ENCODE peak calls at places on chromosomes 1 and 21, in seven cellular contexts. One of them, this sample, is unnamed. For H3K36me3, the result is how much of the 10 kb centered on the place peaks cover.

GRCh38 chr1:109134423-109134822 is 20.5 kb downstream of the ELAPOR1 start:
- DNase-seq in mammary epithelial cell: no peak
- DNase-seq in left ventricle myocardium inferior: no peak
- DNase-seq in astrocyte: no peak
- DNase-seq in fibroblast of lung: no peak
- DNase-seq in colonic mucosa: peak
- DNase-seq in esophagus squamous epithelium: no peak
- DNase-seq in this sample: no peak

GRCh38 chr1:174874337-174875053 is 125.3 kb upstream of the CACYBP start:
- DNase-seq in astrocyte: no peak
- DNase-seq in fibroblast of lung: no peak
- DNase-seq in colonic mucosa: peak
- DNase-seq in mammary epithelial cell: no peak
- DNase-seq in esophagus squamous epithelium: no peak
- DNase-seq in left ventricle myocardium inferior: no peak
- DNase-seq in this sample: no peak

GRCh38 chr1:111677604-111678003 is 58.0 kb downstream of the RAP1A start:
- DNase-seq in fibroblast of lung: no peak
- DNase-seq in astrocyte: no peak
- DNase-seq in mammary epithelial cell: no peak
- DNase-seq in colonic mucosa: no peak
- DNase-seq in esophagus squamous epithelium: no peak
- DNase-seq in left ventricle myocardium inferior: no peak
- DNase-seq in this sample: no peak

GRCh38 chr1:90386899-90387334 is 330.2 kb downstream of the BARHL2 start:
- DNase-seq in colonic mucosa: no peak
- DNase-seq in esophagus squamous epithelium: no peak
- DNase-seq in left ventricle myocardium inferior: no peak
- DNase-seq in astrocyte: peak
- DNase-seq in mammary epithelial cell: peak
- DNase-seq in fibroblast of lung: peak
- DNase-seq in this sample: no peak

GRCh38 chr21:41009398-41010177 is 158.4 kb upstream of the BACE2 start:
- DNase-seq in astrocyte: no peak
- DNase-seq in fibroblast of lung: no peak
- DNase-seq in left ventricle myocardium inferior: no peak
- DNase-seq in colonic mucosa: no peak
- DNase-seq in mammary epithelial cell: no peak
- DNase-seq in esophagus squamous epithelium: no peak
- DNase-seq in this sample: no peak

GRCh38 chr21:15222711-15223110 is 157.9 kb upstream of the NRIP1 start:
- DNase-seq in astrocyte: no peak
- DNase-seq in esophagus squamous epithelium: no peak
- DNase-seq in mammary epithelial cell: peak
- DNase-seq in fibroblast of lung: no peak
- DNase-seq in left ventricle myocardium inferior: no peak
- DNase-seq in colonic mucosa: no peak
- DNase-seq in this sample: no peak

GRCh38 chr1:101996830-101997485 is at the start of gene OLFM3:
- DNase-seq in left ventricle myocardium inferior: no peak
- DNase-seq in mammary epithelial cell: peak
- DNase-seq in esophagus squamous epithelium: no peak
- DNase-seq in colonic mucosa: no peak
- DNase-seq in fibroblast of lung: peak
- DNase-seq in astrocyte: peak
- DNase-seq in this sample: no peak

GRCh38 chr1:114314098-114314497 is 160.4 kb upstream of the SYT6 start:
- DNase-seq in esophagus squamous epithelium: no peak
- DNase-seq in fibroblast of lung: peak
- DNase-seq in colonic mucosa: no peak
- DNase-seq in mammary epithelial cell: no peak
- DNase-seq in left ventricle myocardium inferior: no peak
- DNase-seq in astrocyte: peak
- DNase-seq in this sample: no peak

GRCh38 chr1:156660752-156661112 is 16.5 kb downstream of the NES start:
- DNase-seq in fibroblast of lung: no peak
- DNase-seq in left ventricle myocardium inferior: no peak
- DNase-seq in colonic mucosa: no peak
- DNase-seq in esophagus squamous epithelium: no peak
- DNase-seq in astrocyte: no peak
- DNase-seq in mammary epithelial cell: no peak
- DNase-seq in this sample: no peak

GRCh38 chr1:235275223-235275622 is 52.8 kb downstream of the ARID4B start:
- DNase-seq in left ventricle myocardium inferior: no peak
- DNase-seq in fibroblast of lung: no peak
- DNase-seq in colonic mucosa: no peak
- DNase-seq in astrocyte: no peak
- DNase-seq in esophagus squamous epithelium: no peak
- DNase-seq in mammary epithelial cell: no peak
- DNase-seq in this sample: no peak

GRCh38 chr21:44487831-44488230 is 32.5 kb downstream of the LRRC3 start:
- DNase-seq in esophagus squamous epithelium: no peak
- DNase-seq in fibroblast of lung: no peak
- DNase-seq in mammary epithelial cell: no peak
- DNase-seq in left ventricle myocardium inferior: no peak
- DNase-seq in colonic mucosa: no peak
- DNase-seq in astrocyte: no peak
- DNase-seq in this sample: no peak

GRCh38 chr1:113901171-113901570 is 3.4 kb downstream of the AP4B1 start:
- DNase-seq in mammary epithelial cell: no peak
- DNase-seq in left ventricle myocardium inferior: no peak
- DNase-seq in esophagus squamous epithelium: no peak
- DNase-seq in fibroblast of lung: no peak
- DNase-seq in colonic mucosa: no peak
- DNase-seq in astrocyte: no peak
- DNase-seq in this sample: no peak

GRCh38 chr1:33097762-33098161 is 16.8 kb downstream of the AZIN2 start:
- DNase-seq in colonic mucosa: no peak
- DNase-seq in mammary epithelial cell: no peak
- DNase-seq in astrocyte: no peak
- DNase-seq in left ventricle myocardium inferior: no peak
- DNase-seq in esophagus squamous epithelium: no peak
- DNase-seq in fibroblast of lung: no peak
- DNase-seq in this sample: no peak

GRCh38 chr1:5481889-5482288 is 510.3 kb downstream of the NPHP4 start:
- DNase-seq in astrocyte: no peak
- DNase-seq in colonic mucosa: no peak
- DNase-seq in fibroblast of lung: no peak
- DNase-seq in esophagus squamous epithelium: no peak
- DNase-seq in mammary epithelial cell: no peak
- DNase-seq in left ventricle myocardium inferior: no peak
- DNase-seq in this sample: no peak

GRCh38 chr1:155297431-155297830 is 3.8 kb downstream of the PKLR start:
- DNase-seq in colonic mucosa: no peak
- DNase-seq in mammary epithelial cell: no peak
- DNase-seq in fibroblast of lung: no peak
- DNase-seq in left ventricle myocardium inferior: no peak
- DNase-seq in astrocyte: no peak
- DNase-seq in esophagus squamous epithelium: no peak
- DNase-seq in this sample: no peak

GRCh38 chr1:181803421-181803820 is 258.1 kb downstream of the ZNF648 start:
- DNase-seq in left ventricle myocardium inferior: no peak
- DNase-seq in esophagus squamous epithelium: no peak
- DNase-seq in fibroblast of lung: no peak
- DNase-seq in astrocyte: no peak
- DNase-seq in mammary epithelial cell: no peak
- DNase-seq in colonic mucosa: no peak
- DNase-seq in this sample: no peak

GRCh38 chr1:34378968-34379729 is 202.4 kb downstream of the C1orf94 start:
- DNase-seq in fibroblast of lung: peak
- DNase-seq in left ventricle myocardium inferior: no peak
- DNase-seq in astrocyte: peak
- DNase-seq in mammary epithelial cell: no peak
- DNase-seq in esophagus squamous epithelium: no peak
- DNase-seq in colonic mucosa: no peak
- DNase-seq in this sample: no peak

GRCh38 chr1:232142403-232143314 is 487.3 kb downstream of the SIPA1L2 start:
- DNase-seq in left ventricle myocardium inferior: no peak
- DNase-seq in mammary epithelial cell: peak
- DNase-seq in colonic mucosa: peak
- DNase-seq in fibroblast of lung: peak
- DNase-seq in astrocyte: peak
- DNase-seq in esophagus squamous epithelium: no peak
- DNase-seq in this sample: peak

GRCh38 chr1:202967684-202968281 is 726 bp upstream of the CYB5R1 start:
- DNase-seq in mammary epithelial cell: no peak
- DNase-seq in esophagus squamous epithelium: no peak
- DNase-seq in left ventricle myocardium inferior: no peak
- DNase-seq in colonic mucosa: peak
- DNase-seq in fibroblast of lung: no peak
- DNase-seq in astrocyte: no peak
- DNase-seq in this sample: no peak

GRCh38 chr1:184854456-184855180 is 100.0 kb upstream of the EDEM3 start:
- DNase-seq in colonic mucosa: no peak
- DNase-seq in mammary epithelial cell: no peak
- DNase-seq in left ventricle myocardium inferior: no peak
- DNase-seq in fibroblast of lung: peak
- DNase-seq in esophagus squamous epithelium: no peak
- DNase-seq in astrocyte: peak
- DNase-seq in this sample: no peak

GRCh38 chr1:164682570-164682969 is 123.6 kb downstream of the PBX1 start:
- DNase-seq in esophagus squamous epithelium: no peak
- DNase-seq in mammary epithelial cell: no peak
- DNase-seq in left ventricle myocardium inferior: no peak
- DNase-seq in colonic mucosa: no peak
- DNase-seq in fibroblast of lung: no peak
- DNase-seq in astrocyte: no peak
- DNase-seq in this sample: no peak

GRCh38 chr1:6052543-6053205 is 7.0 kb downstream of the KCNAB2 start:
- DNase-seq in esophagus squamous epithelium: no peak
- DNase-seq in colonic mucosa: peak
- DNase-seq in fibroblast of lung: peak
- DNase-seq in mammary epithelial cell: peak
- DNase-seq in astrocyte: peak
- DNase-seq in left ventricle myocardium inferior: peak
- DNase-seq in this sample: no peak

GRCh38 chr1:230426246-230427101 is at the start of gene PGBD5:
- DNase-seq in fibroblast of lung: peak
- DNase-seq in mammary epithelial cell: peak
- DNase-seq in esophagus squamous epithelium: no peak
- DNase-seq in astrocyte: peak
- DNase-seq in colonic mucosa: peak
- DNase-seq in left ventricle myocardium inferior: peak
- DNase-seq in this sample: peak
- TF ChIP-seq CTCF in fibroblast of lung: no peak
- TF ChIP-seq CTCF in mammary epithelial cell: no peak
- TF ChIP-seq CTCF in esophagus squamous epithelium: no peak
- TF ChIP-seq CTCF in astrocyte: no peak
- TF ChIP-seq CTCF in colonic mucosa: no peak
- TF ChIP-seq CTCF in left ventricle myocardium inferior: peak
- TF ChIP-seq CTCF in this sample: no peak

DNA sequence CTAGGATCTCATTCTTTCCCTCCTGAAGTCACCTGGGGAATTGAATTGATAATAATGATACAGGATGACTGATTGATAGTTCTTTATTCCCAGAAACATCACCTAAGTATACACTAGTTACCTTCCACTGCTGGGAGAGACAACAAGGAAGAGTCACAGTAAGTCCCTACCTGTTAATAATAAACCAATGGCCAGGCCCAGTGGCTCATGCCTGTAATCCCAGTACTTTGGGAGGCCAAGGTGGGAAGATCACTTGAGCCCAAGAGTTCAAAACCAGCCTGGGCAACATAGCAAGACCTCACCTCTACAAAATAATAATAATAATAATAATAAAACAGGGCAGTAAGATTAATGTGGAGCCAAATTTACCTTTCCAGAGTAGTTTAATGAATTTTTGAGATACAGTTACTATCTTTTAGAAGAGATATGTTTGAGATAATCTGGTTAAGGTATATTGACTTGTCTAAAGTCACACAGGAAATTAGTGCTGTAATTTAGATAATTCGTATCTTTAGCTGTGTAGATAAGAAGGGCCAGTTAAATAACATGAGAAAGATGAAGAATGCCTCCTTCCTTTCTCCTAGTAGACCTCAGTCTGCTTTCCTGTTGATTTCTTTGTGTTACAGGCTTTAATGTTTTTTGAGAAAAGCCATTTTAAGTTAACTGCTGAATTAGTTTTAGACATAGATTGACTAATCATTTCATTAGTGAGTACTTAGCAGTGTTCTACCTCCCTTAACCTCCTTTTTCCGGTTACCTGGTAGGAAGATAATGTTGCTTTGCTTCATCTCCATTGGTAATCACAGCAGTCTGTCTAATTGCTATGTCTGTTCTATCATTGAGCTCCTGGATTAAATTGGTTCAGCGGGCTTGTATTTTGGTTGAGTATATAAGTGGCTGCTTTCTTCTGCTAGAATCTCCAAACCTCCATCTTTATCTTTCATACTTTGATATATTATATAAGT is 22.0 kb downstream of the SMAP2 start:
- DNase-seq in left ventricle myocardium inferior: no peak
- DNase-seq in mammary epithelial cell: no peak
- DNase-seq in colonic mucosa: no peak
- DNase-seq in fibroblast of lung: no peak
- DNase-seq in esophagus squamous epithelium: no peak
- DNase-seq in astrocyte: no peak
- DNase-seq in this sample: no peak
- H3K4me3 ChIP-seq in left ventricle myocardium inferior: no peak
- H3K4me3 ChIP-seq in mammary epithelial cell: no peak
- H3K4me3 ChIP-seq in colonic mucosa: no peak
- H3K4me3 ChIP-seq in fibroblast of lung: no peak
- H3K4me3 ChIP-seq in esophagus squamous epithelium: no peak
- H3K4me3 ChIP-seq in astrocyte: no peak
- H3K4me3 ChIP-seq in this sample: no peak

GRCh38 chr1:150619576-150620509 is 9.6 kb downstream of the ENSA start:
- DNase-seq in fibroblast of lung: peak
- DNase-seq in mammary epithelial cell: peak
- DNase-seq in left ventricle myocardium inferior: no peak
- DNase-seq in colonic mucosa: no peak
- DNase-seq in esophagus squamous epithelium: no peak
- DNase-seq in astrocyte: peak
- DNase-seq in this sample: no peak

GRCh38 chr1:150610576-150610975 is 18.8 kb downstream of the ENSA start:
- DNase-seq in left ventricle myocardium inferior: no peak
- DNase-seq in fibroblast of lung: no peak
- DNase-seq in mammary epithelial cell: no peak
- DNase-seq in esophagus squamous epithelium: no peak
- DNase-seq in colonic mucosa: no peak
- DNase-seq in astrocyte: no peak
- DNase-seq in this sample: no peak

GRCh38 chr1:150612014-150612345 is 17.4 kb downstream of the ENSA start:
- DNase-seq in fibroblast of lung: no peak
- DNase-seq in left ventricle myocardium inferior: no peak
- DNase-seq in astrocyte: no peak
- DNase-seq in esophagus squamous epithelium: no peak
- DNase-seq in colonic mucosa: no peak
- DNase-seq in mammary epithelial cell: no peak
- DNase-seq in this sample: no peak

GRCh38 chr1:150613061-150613920 is 16.1 kb downstream of the ENSA start:
- DNase-seq in esophagus squamous epithelium: no peak
- DNase-seq in left ventricle myocardium inferior: no peak
- DNase-seq in fibroblast of lung: peak
- DNase-seq in colonic mucosa: peak
- DNase-seq in mammary epithelial cell: peak
- DNase-seq in astrocyte: peak
- DNase-seq in this sample: peak

GRCh38 chr1:150615346-150616201 is 13.8 kb downstream of the ENSA start:
- DNase-seq in astrocyte: no peak
- DNase-seq in left ventricle myocardium inferior: no peak
- DNase-seq in colonic mucosa: no peak
- DNase-seq in esophagus squamous epithelium: no peak
- DNase-seq in fibroblast of lung: peak
- DNase-seq in mammary epithelial cell: no peak
- DNase-seq in this sample: no peak
- H3K36me3 ChIP-seq in astrocyte: under half
- H3K36me3 ChIP-seq in left ventricle myocardium inferior: under half
- H3K36me3 ChIP-seq in colonic mucosa: under half
- H3K36me3 ChIP-seq in esophagus squamous epithelium: under half
- H3K36me3 ChIP-seq in fibroblast of lung: under half
- H3K36me3 ChIP-seq in mammary epithelial cell: under half
- H3K36me3 ChIP-seq in this sample: under half

GRCh38 chr1:239084459-239085080 is 301.8 kb upstream of the CHRM3 start:
- DNase-seq in astrocyte: no peak
- DNase-seq in mammary epithelial cell: no peak
- DNase-seq in esophagus squamous epithelium: no peak
- DNase-seq in fibroblast of lung: no peak
- DNase-seq in left ventricle myocardium inferior: no peak
- DNase-seq in colonic mucosa: no peak
- DNase-seq in this sample: no peak
- TF ChIP-seq CTCF in astrocyte: no peak
- TF ChIP-seq CTCF in mammary epithelial cell: no peak
- TF ChIP-seq CTCF in esophagus squamous epithelium: no peak
- TF ChIP-seq CTCF in fibroblast of lung: no peak
- TF ChIP-seq CTCF in left ventricle myocardium inferior: no peak
- TF ChIP-seq CTCF in colonic mucosa: no peak
- TF ChIP-seq CTCF in this sample: no peak

This sample was measured in BJ.